ENCODE peak calls at places on chromosomes 13 and 19, in five cellular contexts. B is H9, D is trophoblast cell, M is neuronal stem cell, I is mesendoderm. N is an unnamed sample.

GRCh38 chr13:30676672-30677071 is 58.7 kb upstream of the ALOX5AP start:
- DNase-seq in B (no peak), D (peak), M (no peak), I (peak), N (no peak)

GRCh38 chr13:44573790-44574465 is 2.2 kb downstream of the TSC22D1 start:
- DNase-seq in B (peak), D (peak), M (no peak), I (peak), N (no peak)

GRCh38 chr13:44434441-44435141 is 61.0 kb downstream of the SERP2 start:
- DNase-seq in B (no peak), D (no peak), M (no peak), I (no peak), N (no peak)

GRCh38 chr13:59230484-59231264 is 933.1 kb downstream of the DIAPH3 start:
- DNase-seq in B (no peak), D (no peak), M (no peak), I (peak), N (no peak)

GRCh38 chr19:1942934-1943555 is 2.1 kb downstream of the CSNK1G2 start:
- DNase-seq in B (no peak), D (no peak), M (no peak), I (no peak), N (no peak)

GRCh38 chr19:50909240-50910070 is 1.7 kb downstream of the KLK4 start:
- DNase-seq in B (peak), D (no peak), M (peak), I (peak), N (peak)

GRCh38 chr19:16361254-16361653 is 36.6 kb downstream of the KLF2 start:
- DNase-seq in B (no peak), D (no peak), M (no peak), I (no peak), N (no peak)

GRCh38 chr19:48994035-48994386 is 324 bp downstream of the RUVBL2 start:
- DNase-seq in B (no peak), D (no peak), M (no peak), I (no peak), N (no peak)

GRCh38 chr13:40190656-40191100 is 475.8 kb downstream of the FOXO1 start:
- DNase-seq in B (no peak), D (peak), M (peak), I (peak), N (no peak)

GRCh38 chr19:29806098-29806866 is 5.5 kb upstream of the CCNE1 start:
- DNase-seq in B (peak), D (no peak), M (no peak), I (peak), N (no peak)

GRCh38 chr19:38685666-38686529 is 38.4 kb downstream of the ACTN4 start:
- DNase-seq in B (peak), D (peak), M (no peak), I (peak), N (no peak)

GRCh38 chr13:70890289-70890688 is 782.0 kb upstream of the KLHL1 start:
- DNase-seq in B (no peak), D (no peak), M (no peak), I (no peak), N (no peak)

GRCh38 chr13:88937381-88937780 is 1266.2 kb downstream of the SLITRK5 start:
- DNase-seq in B (no peak), D (no peak), M (no peak), I (no peak), N (no peak)

GRCh38 chr19:1612114-1613086 is 7.1 kb upstream of the UQCR11 start:
- DNase-seq in B (no peak), D (no peak), M (no peak), I (no peak), N (no peak)

GRCh38 chr13:107375701-107376350 is 807.9 kb upstream of the ARGLU1 start:
- DNase-seq in B (no peak), D (no peak), M (no peak), I (no peak), N (no peak)

GRCh38 chr19:3397266-3398022 is 31.1 kb downstream of the NFIC start:
- DNase-seq in B (peak), D (no peak), M (no peak), I (no peak), N (peak)

GRCh38 chr19:21117041-21117907 is 24.6 kb upstream of the ZNF431 start:
- DNase-seq in B (no peak), D (peak), M (no peak), I (peak), N (no peak)

DNA sequence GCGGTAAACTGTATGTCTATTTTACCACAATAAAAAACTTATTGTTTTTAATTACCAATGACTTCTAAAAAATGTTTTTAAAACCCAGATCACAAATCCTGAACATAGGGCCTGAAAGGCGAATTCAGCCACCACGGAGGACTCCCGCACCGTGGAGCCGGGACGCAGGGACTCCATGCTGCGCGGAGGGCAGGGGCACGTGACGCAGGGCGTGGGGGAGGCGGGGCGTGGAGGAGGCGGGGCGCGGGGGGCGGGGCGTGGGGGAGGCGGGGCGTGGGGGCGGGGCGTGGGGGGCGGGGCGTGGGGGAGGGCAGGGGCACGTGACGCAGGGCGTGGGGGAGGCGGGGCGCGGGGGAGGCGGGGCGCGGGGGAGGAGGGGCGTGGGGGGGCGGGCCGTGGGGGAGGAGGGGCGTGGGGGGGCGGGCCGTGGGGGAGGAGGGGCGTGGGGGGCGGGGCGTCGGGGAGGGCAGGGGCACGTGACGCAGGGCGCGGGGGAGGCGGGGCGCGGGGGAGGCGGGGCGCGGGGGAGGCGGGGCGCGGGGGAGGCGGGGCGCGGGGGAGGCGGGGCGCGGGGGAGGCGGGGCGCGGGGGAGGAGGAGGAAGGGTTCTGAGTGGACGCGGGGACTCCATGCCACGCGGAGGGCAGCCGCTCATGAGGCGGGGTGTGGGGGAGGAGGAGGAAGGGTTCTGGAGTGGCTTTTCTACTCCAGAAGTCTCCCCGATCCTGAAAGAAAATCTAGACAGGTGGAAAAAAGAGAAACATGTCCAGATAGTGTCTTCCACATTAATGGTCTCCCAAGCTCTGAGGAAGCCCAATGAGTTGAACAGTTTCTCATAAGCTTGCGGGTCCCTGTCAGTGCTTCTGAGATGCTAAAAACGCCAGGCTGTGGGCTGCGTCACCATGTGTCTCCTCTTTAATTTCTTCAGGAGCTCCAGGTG is 4.4 kb upstream of the PROZ start:
- DNase-seq in B (peak), D (peak), M (peak), I (peak), N (peak)
- H4K8ac ChIP-seq in B (no peak), D (no peak), M (no peak), I (no peak), N (peak)

GRCh38 chr19:10927691-10928562 is 512 bp downstream of the YIPF2 start:
- DNase-seq in B (no peak), D (no peak), M (no peak), I (no peak), N (no peak)

GRCh38 chr19:10929402-10929794 is 787 bp downstream of the TIMM29 start:
- DNase-seq in B (no peak), D (no peak), M (no peak), I (peak), N (no peak)

GRCh38 chr19:10924597-10924996 is 3.8 kb downstream of the YIPF2 start:
- DNase-seq in B (no peak), D (no peak), M (no peak), I (no peak), N (no peak)

GRCh38 chr19:10923503-10924076 is 4.8 kb downstream of the YIPF2 start:
- DNase-seq in B (no peak), D (no peak), M (no peak), I (no peak), N (no peak)

DNA sequence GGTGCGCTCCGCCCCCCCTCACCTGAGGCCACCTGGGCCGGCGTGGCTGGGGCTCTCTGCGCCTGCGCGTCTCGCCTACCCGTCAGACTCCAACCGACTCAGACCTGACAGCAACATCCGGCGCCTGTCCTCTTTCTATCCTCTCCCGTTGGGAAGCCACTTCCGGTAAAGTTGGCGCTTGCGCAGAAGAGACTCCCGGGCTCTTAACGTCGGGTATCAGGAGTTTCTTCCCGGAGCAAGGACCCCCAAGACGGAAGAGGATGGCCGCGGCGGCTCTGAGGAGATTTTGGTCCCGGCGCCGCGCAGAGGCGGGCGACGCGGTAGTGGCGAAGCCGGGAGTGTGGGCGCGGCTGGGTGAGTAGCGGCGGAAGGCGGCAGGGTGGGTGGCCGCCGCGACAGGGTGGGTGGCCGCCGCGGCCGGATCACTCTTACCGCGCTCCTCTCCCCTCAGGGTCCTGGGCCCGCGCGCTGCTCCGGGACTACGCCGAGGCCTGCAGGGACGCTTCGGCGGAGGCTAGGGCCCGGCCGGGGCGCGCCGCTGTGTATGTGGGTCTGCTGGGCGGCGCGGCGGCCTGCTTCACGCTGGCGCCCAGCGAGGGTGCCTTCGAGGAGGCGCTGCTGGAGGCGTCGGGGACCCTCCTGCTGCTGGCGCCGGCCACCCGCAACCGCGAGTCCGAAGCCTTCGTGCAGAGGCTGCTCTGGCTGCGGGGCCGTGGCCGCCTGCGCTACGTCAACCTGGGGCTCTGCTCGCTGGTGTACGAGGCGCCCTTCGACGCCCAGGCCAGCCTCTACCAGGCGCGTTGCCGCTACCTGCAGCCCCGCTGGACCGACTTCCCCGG is at the start of the genes TIMM29 and YIPF2:
- DNase-seq in B (peak), D (peak), M (peak), I (peak), N (peak)
- H4K8ac ChIP-seq in B (no peak), D (peak), M (peak), I (no peak), N (peak)

GRCh38 chr19:6802336-6803035 is 30.0 kb downstream of the VAV1 start:
- DNase-seq in B (peak), D (peak), M (no peak), I (peak), N (no peak)

GRCh38 chr19:6806488-6806887 is 34.0 kb downstream of the VAV1 start:
- DNase-seq in B (peak), D (peak), M (no peak), I (peak), N (no peak)

GRCh38 chr19:6800991-6801396 is 28.5 kb downstream of the VAV1 start:
- DNase-seq in B (peak), D (no peak), M (no peak), I (peak), N (no peak)

GRCh38 chr19:6803036-6803404 is 30.5 kb downstream of the VAV1 start:
- DNase-seq in B (no peak), D (no peak), M (no peak), I (peak), N (no peak)

GRCh38 chr19:6801397-6802086 is 29.0 kb downstream of the VAV1 start:
- DNase-seq in B (peak), D (peak), M (no peak), I (peak), N (no peak)
- H4K8ac ChIP-seq in B (peak), D (peak), M (peak), I (no peak), N (peak)

GRCh38 chr19:19460258-19460731 is 54.8 kb downstream of the GATAD2A start:
- DNase-seq in B (no peak), D (peak), M (no peak), I (no peak), N (no peak)

GRCh38 chr19:19461306-19461670 is 54.1 kb downstream of the TSSK6 start:
- DNase-seq in B (no peak), D (peak), M (no peak), I (peak), N (no peak)

GRCh38 chr19:19461671-19462622 is 53.4 kb downstream of the TSSK6 start:
- DNase-seq in B (peak), D (no peak), M (peak), I (peak), N (peak)

GRCh38 chr19:19459707-19460251 is 54.3 kb downstream of the GATAD2A start:
- DNase-seq in B (no peak), D (peak), M (no peak), I (no peak), N (no peak)

GRCh38 chr19:19460761-19461265 is 54.5 kb downstream of the TSSK6 start:
- DNase-seq in B (peak), D (peak), M (no peak), I (peak), N (no peak)
- H4K8ac ChIP-seq in B (no peak), D (peak), M (no peak), I (no peak), N (peak)

DNA sequence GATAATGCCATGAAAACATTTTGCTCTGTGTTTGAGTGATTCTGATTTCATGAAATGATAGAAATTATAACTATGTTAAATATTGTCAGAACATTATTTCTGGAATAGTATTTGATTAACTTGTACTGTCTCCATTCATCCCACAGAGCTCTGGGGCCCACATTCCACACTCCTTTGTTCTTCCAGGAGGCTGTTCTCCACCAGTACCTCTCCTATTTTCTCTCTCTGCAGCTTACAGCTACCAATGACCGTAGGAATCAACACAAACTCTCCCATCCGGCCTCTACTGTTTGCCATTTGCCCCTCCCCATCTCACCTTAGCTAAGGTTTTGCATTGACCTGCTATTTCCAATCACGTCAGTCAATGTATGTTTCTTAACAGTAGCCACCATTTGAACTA is 241.0 kb downstream of the LMO7 start:
- DNase-seq in B (no peak), D (no peak), M (peak), I (no peak), N (no peak)
- H4K8ac ChIP-seq in B (no peak), D (peak), M (no peak), I (no peak), N (no peak)

GRCh38 chr19:12800873-12801465 is 631 bp downstream of the PRDX2 start:
- DNase-seq in B (peak), D (peak), M (no peak), I (no peak), N (no peak)

GRCh38 chr19:12804051-12804450 is 2.2 kb downstream of the THSD8 start:
- DNase-seq in B (no peak), D (no peak), M (no peak), I (no peak), N (no peak)

GRCh38 chr19:12800344-12800732 is 1.3 kb downstream of the PRDX2 start:
- DNase-seq in B (no peak), D (no peak), M (no peak), I (no peak), N (no peak)

GRCh38 chr19:12801466-12802266 is at the start of the genes PRDX2 and THSD8:
- DNase-seq in B (peak), D (peak), M (peak), I (peak), N (no peak)

DNA sequence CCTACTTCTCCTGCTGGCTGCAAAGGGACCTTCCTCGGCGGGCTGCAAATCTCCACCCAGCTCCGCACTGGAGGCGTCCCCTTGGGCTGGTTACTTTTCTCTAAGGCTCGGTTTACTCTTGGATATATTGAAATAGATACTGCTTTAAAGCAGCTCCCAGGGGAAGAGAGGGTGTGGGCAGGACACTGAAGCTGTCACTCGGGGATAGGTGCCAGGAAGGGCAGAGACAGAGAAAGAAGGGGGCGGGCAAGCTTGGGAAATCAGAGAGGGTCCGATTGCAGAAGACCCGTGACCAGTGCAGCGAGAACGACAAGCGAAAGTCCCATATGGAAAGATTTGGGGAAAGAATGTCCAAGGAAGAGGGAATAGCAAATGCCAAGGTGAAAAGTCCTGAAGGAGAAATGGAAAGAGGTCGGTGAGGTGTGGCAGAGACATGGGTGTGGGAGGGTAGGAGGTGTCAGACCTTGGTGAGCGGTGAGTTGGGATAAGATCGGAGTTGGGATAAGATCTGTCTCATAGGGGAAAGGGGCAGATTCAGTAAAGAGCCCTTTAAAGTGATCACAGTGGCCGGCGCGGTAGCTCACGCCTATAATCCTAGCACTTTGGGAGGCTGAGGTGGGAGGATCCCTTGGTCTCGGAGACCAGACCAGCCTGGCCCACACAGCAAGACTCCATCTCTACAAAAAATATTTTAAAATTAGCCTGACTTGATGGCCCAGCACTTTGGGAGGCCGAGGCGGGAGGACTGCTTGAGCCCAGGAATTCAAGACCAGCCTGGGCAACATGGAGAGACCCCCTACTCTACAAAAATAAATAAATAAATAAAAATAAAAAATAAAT is 618 bp downstream of the THSD8 start:
- DNase-seq in B (no peak), D (peak), M (no peak), I (no peak), N (no peak)
- H4K8ac ChIP-seq in B (no peak), D (peak), M (no peak), I (no peak), N (no peak)

N was measured in H1.